ENCODE peak calls at places on chromosomes 4 and X, in eight cellular contexts. N is fibroblast of pulmonary artery; H is stimulated activated CD4-positive, alpha-beta T cell treated with anti-CD3 and anti-CD28 coated beads, TNF-alpha, amount 100 ng/mL, for 1 hour; V is dermis blood vessel endothelial cell; U is GM12891; W is NCI-H774; O is activated CD4-positive, alpha-beta T cell treated with anti-CD3 and anti-CD28 coated beads, Interleukin-2, amount 10 ng/mL, durations not matched to agents 7 days and 5 days; C is germinal center. G is an unnamed sample.

GRCh38 chr4:66475596-66475995 is 805.3 kb upstream of the EPHA5 start:
- DNase-seq in N (peak), W (no peak), O (no peak), C (no peak), U (no peak), H (no peak), V (no peak), G (no peak)

GRCh38 chr4:108624263-108625056 is 4.1 kb downstream of the RPL34 start:
- DNase-seq in V (no peak), W (no peak), U (no peak), N (no peak), C (no peak), O (no peak), H (no peak), G (no peak)

GRCh38 chrX:40543661-40544328 is 37.0 kb upstream of the ATP6AP2 start:
- DNase-seq in V (peak), W (peak), H (no peak), O (peak), U (no peak), C (peak), N (peak), G (no peak)

GRCh38 chr4:152709675-152710438 is 30.1 kb upstream of the TMEM154 start:
- DNase-seq in N (peak), U (no peak), V (no peak), H (no peak), O (no peak), C (no peak), W (no peak), G (no peak)

GRCh38 chr4:23237771-23238170 is 545.0 kb downstream of the GBA3 start:
- DNase-seq in O (no peak), W (no peak), U (no peak), H (no peak), V (no peak), N (peak), C (no peak), G (no peak)

GRCh38 chr4:2927016-2927695 is 36.0 kb downstream of the NOP14 start:
- DNase-seq in V (no peak), N (no peak), C (no peak), U (no peak), H (no peak), W (no peak), O (no peak), G (no peak)

GRCh38 chr4:137961051-137961438 is 281.1 kb downstream of the SLC7A11 start:
- DNase-seq in C (no peak), U (no peak), O (no peak), H (no peak), V (no peak), N (peak), W (no peak), G (no peak)

GRCh38 chrX:106730385-106730784 is 3.9 kb downstream of the RNF128 start:
- DNase-seq in N (no peak), U (no peak), C (no peak), V (no peak), W (no peak), O (no peak), H (no peak), G (no peak)

GRCh38 chr4:44446191-44446590 is 2.4 kb downstream of the KCTD8 start:
- DNase-seq in N (no peak), O (no peak), H (no peak), C (no peak), U (no peak), V (no peak), W (no peak), G (no peak)

GRCh38 chr4:88446124-88446523 is 10.8 kb upstream of the HERC5 start:
- DNase-seq in V (peak), H (no peak), W (no peak), U (no peak), N (peak), O (no peak), C (no peak), G (no peak)

GRCh38 chrX:30875957-30876356 is 13.1 kb downstream of the TAB3 start:
- DNase-seq in V (peak), C (no peak), N (peak), U (no peak), O (no peak), H (no peak), W (no peak), G (no peak)

GRCh38 chr4:137558951-137559350 is 26.7 kb upstream of the PCDH18 start:
- DNase-seq in U (no peak), W (no peak), V (no peak), O (no peak), C (no peak), H (no peak), N (peak), G (no peak)

GRCh38 chr4:183906736-183907651 is 1.9 kb downstream of the STOX2 start:
- DNase-seq in W (no peak), C (no peak), V (no peak), H (no peak), U (peak), O (no peak), N (no peak), G (no peak)

G was measured in central memory CD8-positive, alpha-beta T cell.